ENCODE peak calls at places on chromosomes 11 and 22, in six cellular contexts. One of them, this sample, is unnamed.

GRCh38 chr11:116709970-116710369 is 62.8 kb downstream of the BUD13 start:
- DNase-seq in lung: no peak
- DNase-seq in IMR-90: no peak
- DNase-seq in NCI-H774: no peak
- DNase-seq in mammary epithelial cell: no peak
- DNase-seq in activated T-cell treated with anti-CD3 and anti-CD28 coated beads, Interleukin-2, amount 50 U/mL, for 1 hour: no peak
- DNase-seq in this sample: no peak

GRCh38 chr11:44950036-44950624 is 553 bp downstream of the TP53I11 start:
- DNase-seq in lung: peak
- DNase-seq in NCI-H774: peak
- DNase-seq in mammary epithelial cell: no peak
- DNase-seq in activated T-cell treated with anti-CD3 and anti-CD28 coated beads, Interleukin-2, amount 50 U/mL, for 1 hour: peak
- DNase-seq in IMR-90: no peak
- DNase-seq in this sample: peak

GRCh38 chr22:47602732-47603131 is 840.3 kb downstream of the TBC1D22A start:
- DNase-seq in NCI-H774: no peak
- DNase-seq in lung: no peak
- DNase-seq in IMR-90: no peak
- DNase-seq in activated T-cell treated with anti-CD3 and anti-CD28 coated beads, Interleukin-2, amount 50 U/mL, for 1 hour: no peak
- DNase-seq in mammary epithelial cell: no peak
- DNase-seq in this sample: no peak

GRCh38 chr11:130814440-130815073 is 101.7 kb downstream of the SNX19 start:
- DNase-seq in lung: no peak
- DNase-seq in mammary epithelial cell: no peak
- DNase-seq in IMR-90: no peak
- DNase-seq in NCI-H774: no peak
- DNase-seq in activated T-cell treated with anti-CD3 and anti-CD28 coated beads, Interleukin-2, amount 50 U/mL, for 1 hour: no peak
- DNase-seq in this sample: no peak

GRCh38 chr22:24060375-24060788 is 49.3 kb downstream of the CABIN1 start:
- DNase-seq in IMR-90: peak
- DNase-seq in activated T-cell treated with anti-CD3 and anti-CD28 coated beads, Interleukin-2, amount 50 U/mL, for 1 hour: no peak
- DNase-seq in mammary epithelial cell: peak
- DNase-seq in lung: no peak
- DNase-seq in NCI-H774: peak
- DNase-seq in this sample: no peak

GRCh38 chr11:122649133-122649532 is 6.4 kb upstream of the UBASH3B start:
- DNase-seq in activated T-cell treated with anti-CD3 and anti-CD28 coated beads, Interleukin-2, amount 50 U/mL, for 1 hour: no peak
- DNase-seq in IMR-90: no peak
- DNase-seq in NCI-H774: no peak
- DNase-seq in lung: no peak
- DNase-seq in mammary epithelial cell: peak
- DNase-seq in this sample: no peak

GRCh38 chr22:43990044-43990443 is 34.1 kb upstream of the PARVB start:
- DNase-seq in activated T-cell treated with anti-CD3 and anti-CD28 coated beads, Interleukin-2, amount 50 U/mL, for 1 hour: no peak
- DNase-seq in IMR-90: no peak
- DNase-seq in lung: no peak
- DNase-seq in NCI-H774: no peak
- DNase-seq in mammary epithelial cell: no peak
- DNase-seq in this sample: no peak

GRCh38 chr11:75765116-75765515 is 3.5 kb upstream of the DGAT2 start:
- DNase-seq in NCI-H774: no peak
- DNase-seq in mammary epithelial cell: no peak
- DNase-seq in lung: no peak
- DNase-seq in activated T-cell treated with anti-CD3 and anti-CD28 coated beads, Interleukin-2, amount 50 U/mL, for 1 hour: no peak
- DNase-seq in IMR-90: no peak
- DNase-seq in this sample: no peak

GRCh38 chr11:75475767-75476650 is 43.0 kb upstream of the KLHL35 start:
- DNase-seq in NCI-H774: no peak
- DNase-seq in mammary epithelial cell: peak
- DNase-seq in IMR-90: peak
- DNase-seq in activated T-cell treated with anti-CD3 and anti-CD28 coated beads, Interleukin-2, amount 50 U/mL, for 1 hour: no peak
- DNase-seq in lung: no peak
- DNase-seq in this sample: no peak